ENCODE peak calls at places on chromosome 17, in six cellular contexts. M is HT1080, X is skeletal muscle cell, J is RCC 7860, Y is NCI-H1092 treated with DMSO at 0.1 percent for 48 hours, V is HuH-7.5. I is an unnamed sample.

GRCh38 chr17:73342549-73343167 is 30.9 kb upstream of the CDC42EP4 start:
- DNase-seq in M (peak), X (no peak), J (peak), Y (no peak), V (no peak), I (no peak)

GRCh38 chr17:72119963-72120877 is 600 bp upstream of the SOX9 start:
- DNase-seq in M (peak), X (no peak), J (no peak), Y (peak), V (peak), I (no peak)

GRCh38 chr17:44921122-44921882 is 6.0 kb upstream of the GFAP start:
- DNase-seq in M (no peak), X (no peak), J (no peak), Y (no peak), V (no peak), I (no peak)

GRCh38 chr17:13362341-13363122 is 239.2 kb downstream of the HS3ST3A1 start:
- DNase-seq in M (peak), X (peak), J (peak), Y (no peak), V (no peak), I (no peak)

GRCh38 chr17:82320956-82321927 is 3.8 kb upstream of the CD7 start:
- DNase-seq in M (no peak), X (no peak), J (no peak), Y (no peak), V (peak), I (peak)

GRCh38 chr17:44707755-44708400 is 587 bp upstream of the DBF4B start:
- DNase-seq in M (no peak), X (no peak), J (no peak), Y (no peak), V (no peak), I (no peak)

GRCh38 chr17:18143044-18143936 is 34.7 kb downstream of the MYO15A start:
- DNase-seq in M (no peak), X (no peak), J (no peak), Y (no peak), V (no peak), I (no peak)

GRCh38 chr17:246851-247421 is 65.5 kb upstream of the DOC2B start:
- DNase-seq in M (no peak), X (no peak), J (no peak), Y (no peak), V (no peak), I (no peak)

GRCh38 chr17:65417406-65418221 is 143.8 kb downstream of the AXIN2 start:
- DNase-seq in M (no peak), X (no peak), J (no peak), Y (no peak), V (no peak), I (no peak)

GRCh38 chr17:64779344-64780095 is 117.4 kb upstream of the SMURF2 start:
- DNase-seq in M (no peak), X (no peak), J (no peak), Y (no peak), V (no peak), I (no peak)

GRCh38 chr17:3754458-3755334 is 31.0 kb downstream of the HASPIN start:
- DNase-seq in M (no peak), X (no peak), J (no peak), Y (peak), V (peak), I (peak)

GRCh38 chr17:50241431-50241830 is 32.8 kb upstream of the TMEM92 start:
- DNase-seq in M (no peak), X (no peak), J (no peak), Y (no peak), V (no peak), I (no peak)

I was measured in CD4-positive, alpha-beta T cell.